ENCODE peak calls at places on chromosomes 13 and 19, in seven cellular contexts. One of them, this sample, is unnamed.

GRCh38 chr13:111280666-111281577 is 39.5 kb upstream of the TEX29 start:
- DNase-seq in iPS DF 19.7: no peak
- DNase-seq in stimulated activated naive CD8-positive, alpha-beta T cell treated with anti-CD3 and anti-CD28 coated beads, Interleukin-15, Interleukin-2, amounts not matched to agents 100 U/mL and 50 U/mL, for 24 hours: no peak
- DNase-seq in NCI-H774: no peak
- DNase-seq in tibial artery: no peak
- DNase-seq in nephron progenitor cell: no peak
- DNase-seq in NCI-H446: no peak
- DNase-seq in this sample: no peak

GRCh38 chr13:75368167-75368566 is 113.8 kb downstream of the TBC1D4 start:
- DNase-seq in nephron progenitor cell: no peak
- DNase-seq in NCI-H446: no peak
- DNase-seq in NCI-H774: no peak
- DNase-seq in tibial artery: no peak
- DNase-seq in stimulated activated naive CD8-positive, alpha-beta T cell treated with anti-CD3 and anti-CD28 coated beads, Interleukin-15, Interleukin-2, amounts not matched to agents 100 U/mL and 50 U/mL, for 24 hours: no peak
- DNase-seq in iPS DF 19.7: no peak
- DNase-seq in this sample: no peak

GRCh38 chr19:58059003-58059671 is at the start of gene ZNF135:
- DNase-seq in iPS DF 19.7: no peak
- DNase-seq in NCI-H774: no peak
- DNase-seq in stimulated activated naive CD8-positive, alpha-beta T cell treated with anti-CD3 and anti-CD28 coated beads, Interleukin-15, Interleukin-2, amounts not matched to agents 100 U/mL and 50 U/mL, for 24 hours: peak
- DNase-seq in tibial artery: peak
- DNase-seq in NCI-H446: no peak
- DNase-seq in nephron progenitor cell: peak
- DNase-seq in this sample: peak

GRCh38 chr13:47112205-47112896 is 215.5 kb upstream of the HTR2A start:
- DNase-seq in NCI-H446: no peak
- DNase-seq in nephron progenitor cell: no peak
- DNase-seq in NCI-H774: no peak
- DNase-seq in iPS DF 19.7: peak
- DNase-seq in tibial artery: no peak
- DNase-seq in stimulated activated naive CD8-positive, alpha-beta T cell treated with anti-CD3 and anti-CD28 coated beads, Interleukin-15, Interleukin-2, amounts not matched to agents 100 U/mL and 50 U/mL, for 24 hours: no peak
- DNase-seq in this sample: no peak

GRCh38 chr13:49754146-49754545 is 38.3 kb downstream of the KPNA3 start:
- DNase-seq in nephron progenitor cell: no peak
- DNase-seq in NCI-H446: no peak
- DNase-seq in iPS DF 19.7: no peak
- DNase-seq in stimulated activated naive CD8-positive, alpha-beta T cell treated with anti-CD3 and anti-CD28 coated beads, Interleukin-15, Interleukin-2, amounts not matched to agents 100 U/mL and 50 U/mL, for 24 hours: no peak
- DNase-seq in tibial artery: no peak
- DNase-seq in NCI-H774: no peak
- DNase-seq in this sample: no peak

GRCh38 chr19:29672933-29673336 is 7.7 kb downstream of the PLEKHF1 start:
- DNase-seq in tibial artery: peak
- DNase-seq in nephron progenitor cell: no peak
- DNase-seq in iPS DF 19.7: no peak
- DNase-seq in stimulated activated naive CD8-positive, alpha-beta T cell treated with anti-CD3 and anti-CD28 coated beads, Interleukin-15, Interleukin-2, amounts not matched to agents 100 U/mL and 50 U/mL, for 24 hours: peak
- DNase-seq in NCI-H446: no peak
- DNase-seq in NCI-H774: no peak
- DNase-seq in this sample: no peak

GRCh38 chr19:2332341-2333026 is 4.0 kb downstream of the SPPL2B start:
- DNase-seq in NCI-H774: no peak
- DNase-seq in stimulated activated naive CD8-positive, alpha-beta T cell treated with anti-CD3 and anti-CD28 coated beads, Interleukin-15, Interleukin-2, amounts not matched to agents 100 U/mL and 50 U/mL, for 24 hours: peak
- DNase-seq in nephron progenitor cell: no peak
- DNase-seq in iPS DF 19.7: no peak
- DNase-seq in NCI-H446: no peak
- DNase-seq in tibial artery: no peak
- DNase-seq in this sample: no peak

GRCh38 chr19:33499671-33500506 is 21.7 kb downstream of the PEPD start:
- DNase-seq in NCI-H446: no peak
- DNase-seq in iPS DF 19.7: no peak
- DNase-seq in NCI-H774: no peak
- DNase-seq in tibial artery: no peak
- DNase-seq in stimulated activated naive CD8-positive, alpha-beta T cell treated with anti-CD3 and anti-CD28 coated beads, Interleukin-15, Interleukin-2, amounts not matched to agents 100 U/mL and 50 U/mL, for 24 hours: no peak
- DNase-seq in nephron progenitor cell: no peak
- DNase-seq in this sample: peak

GRCh38 chr13:44848956-44849748 is 140.1 kb downstream of the NUFIP1 start:
- DNase-seq in stimulated activated naive CD8-positive, alpha-beta T cell treated with anti-CD3 and anti-CD28 coated beads, Interleukin-15, Interleukin-2, amounts not matched to agents 100 U/mL and 50 U/mL, for 24 hours: no peak
- DNase-seq in nephron progenitor cell: no peak
- DNase-seq in NCI-H774: no peak
- DNase-seq in iPS DF 19.7: no peak
- DNase-seq in tibial artery: no peak
- DNase-seq in NCI-H446: no peak
- DNase-seq in this sample: no peak

GRCh38 chr19:1076951-1077350 is 10.0 kb downstream of the ARHGAP45 start:
- DNase-seq in tibial artery: no peak
- DNase-seq in NCI-H446: no peak
- DNase-seq in NCI-H774: no peak
- DNase-seq in stimulated activated naive CD8-positive, alpha-beta T cell treated with anti-CD3 and anti-CD28 coated beads, Interleukin-15, Interleukin-2, amounts not matched to agents 100 U/mL and 50 U/mL, for 24 hours: peak
- DNase-seq in nephron progenitor cell: no peak
- DNase-seq in iPS DF 19.7: no peak
- DNase-seq in this sample: no peak

GRCh38 chr13:49214917-49215376 is 5.2 kb upstream of the MLNR start:
- DNase-seq in tibial artery: no peak
- DNase-seq in iPS DF 19.7: peak
- DNase-seq in NCI-H446: no peak
- DNase-seq in nephron progenitor cell: no peak
- DNase-seq in NCI-H774: no peak
- DNase-seq in stimulated activated naive CD8-positive, alpha-beta T cell treated with anti-CD3 and anti-CD28 coated beads, Interleukin-15, Interleukin-2, amounts not matched to agents 100 U/mL and 50 U/mL, for 24 hours: peak
- DNase-seq in this sample: no peak

GRCh38 chr13:51942189-51942588 is 69.1 kb downstream of the ATP7B start:
- DNase-seq in tibial artery: no peak
- DNase-seq in NCI-H446: no peak
- DNase-seq in nephron progenitor cell: no peak
- DNase-seq in iPS DF 19.7: no peak
- DNase-seq in stimulated activated naive CD8-positive, alpha-beta T cell treated with anti-CD3 and anti-CD28 coated beads, Interleukin-15, Interleukin-2, amounts not matched to agents 100 U/mL and 50 U/mL, for 24 hours: no peak
- DNase-seq in NCI-H774: peak
- DNase-seq in this sample: no peak